ENCODE peak calls at places on chromosomes 3 and 15, in six cellular contexts. L is IMR-90, K is H9, T is COR-L47, I is BE2C, E is cardiac fibroblast. Q is an unnamed sample.
A peak's percentile ranks its signal among the peaks of the same experiment; 100 is the strongest.

GRCh38 chr3:156548041-156548687 is 6.8 kb downstream of the SSR3 start:
- DNase-seq in I (no peak), E (no peak), K (no peak), T (no peak), L (no peak), Q (no peak)

GRCh38 chr3:103976931-103977339 is 1389.8 kb upstream of the ALCAM start:
- DNase-seq in E (no peak), K (no peak), I (no peak), L (no peak), T (no peak), Q (no peak)

GRCh38 chr3:186225603-186226002 is 116.7 kb upstream of the ETV5 start:
- DNase-seq in I (no peak), E (no peak), T (no peak), K (no peak), L (no peak), Q (no peak)

GRCh38 chr3:100869787-100870186 is 123.4 kb downstream of the ABI3BP start:
- DNase-seq in E (peak; percentile 93), L (peak; percentile 29), I (no peak), T (no peak), K (no peak), Q (peak; percentile 78)

GRCh38 chr15:73564255-73564654 is 68.9 kb downstream of the NPTN start:
- DNase-seq in K (no peak), I (no peak), L (peak; percentile 47), E (peak; percentile 49), T (peak; percentile 11), Q (peak; percentile 65)

GRCh38 chr3:126811530-126811929 is 107.5 kb downstream of the CHCHD6 start:
- DNase-seq in L (peak; percentile 51), I (no peak), T (no peak), K (no peak), E (peak; percentile 23), Q (no peak)

GRCh38 chr3:106399208-106399607 is 530.4 kb upstream of the CBLB start:
- DNase-seq in K (no peak), L (peak; percentile 36), E (peak; percentile 3), I (no peak), T (no peak), Q (no peak)

GRCh38 chr3:149553781-149554451 is 79.4 kb downstream of the TM4SF4 start:
- DNase-seq in K (no peak), E (peak; percentile 94), L (peak; percentile 94), I (no peak), T (no peak), Q (peak; percentile 94)

GRCh38 chr3:71488391-71488809 is 95.1 kb downstream of the FOXP1 start:
- DNase-seq in K (no peak), T (peak; percentile 47), I (peak; percentile 13), E (no peak), L (no peak), Q (no peak)

GRCh38 chr3:11638669-11639402 is 4.9 kb downstream of the VGLL4 start:
- DNase-seq in T (peak; percentile 30), L (no peak), I (peak; percentile 91), K (no peak), E (no peak), Q (no peak)

GRCh38 chr3:70049761-70050160 is 50.2 kb downstream of the SAMMSON start:
- DNase-seq in T (no peak), K (no peak), I (no peak), E (peak; percentile 29), L (peak; percentile 11), Q (peak; percentile 44)

GRCh38 chr3:39637807-39638206 is 170.3 kb downstream of the MOBP start:
- DNase-seq in I (no peak), T (no peak), K (no peak), L (peak; percentile 48), E (peak; percentile 29), Q (peak; percentile 20)

GRCh38 chr15:33980159-33980558 is 11.9 kb downstream of the CHRM5 start:
- DNase-seq in K (no peak), T (no peak), E (no peak), L (no peak), I (no peak), Q (no peak)